ENCODE peak calls at places on chromosomes 4 and X, in eight cellular contexts. One of them, this sample, is unnamed.

GRCh38 chrX:71637253-71637618 is 18.9 kb upstream of the CXCR3 start:
- DNase-seq in A549: no peak
- DNase-seq in endothelial cell of umbilical vein: no peak
- DNase-seq in HCT116: no peak
- DNase-seq in K562: no peak
- DNase-seq in H1: no peak
- DNase-seq in HepG2: no peak
- DNase-seq in GM12878: no peak
- DNase-seq in this sample: no peak

GRCh38 chr4:8410641-8411271 is 29.8 kb downstream of the ACOX3 start:
- DNase-seq in A549: peak; percentile 80
- DNase-seq in endothelial cell of umbilical vein: peak; percentile 94
- DNase-seq in HCT116: peak; percentile 81
- DNase-seq in K562: peak; percentile 86
- DNase-seq in H1: peak; percentile 53
- DNase-seq in HepG2: peak; percentile 80
- DNase-seq in GM12878: no peak
- DNase-seq in this sample: peak; percentile 70

GRCh38 chr4:107036602-107037151 is 564 bp upstream of the DKK2 start:
- DNase-seq in A549: no peak
- DNase-seq in endothelial cell of umbilical vein: peak; percentile 6
- DNase-seq in HCT116: no peak
- DNase-seq in K562: no peak
- DNase-seq in H1: no peak
- DNase-seq in HepG2: no peak
- DNase-seq in GM12878: no peak
- DNase-seq in this sample: no peak

GRCh38 chrX:31366076-31366475 is 294.2 kb upstream of the FTHL17 start:
- DNase-seq in A549: no peak
- DNase-seq in endothelial cell of umbilical vein: no peak
- DNase-seq in HCT116: no peak
- DNase-seq in K562: no peak
- DNase-seq in H1: no peak
- DNase-seq in HepG2: no peak
- DNase-seq in GM12878: no peak
- DNase-seq in this sample: no peak

GRCh38 chr4:54092800-54093608 is 7.0 kb upstream of the GSX2 start:
- DNase-seq in A549: no peak
- DNase-seq in endothelial cell of umbilical vein: no peak
- DNase-seq in HCT116: no peak
- DNase-seq in K562: no peak
- DNase-seq in H1: no peak
- DNase-seq in HepG2: no peak
- DNase-seq in GM12878: no peak
- DNase-seq in this sample: no peak

GRCh38 chr4:139823746-139824145 is 158.1 kb downstream of the MGST2 start:
- DNase-seq in A549: no peak
- DNase-seq in endothelial cell of umbilical vein: no peak
- DNase-seq in HCT116: no peak
- DNase-seq in K562: no peak
- DNase-seq in H1: no peak
- DNase-seq in HepG2: no peak
- DNase-seq in GM12878: no peak
- DNase-seq in this sample: no peak

GRCh38 chr4:89868999-89869589 is 25.6 kb upstream of the MMRN1 start:
- DNase-seq in A549: no peak
- DNase-seq in endothelial cell of umbilical vein: peak; percentile 31
- DNase-seq in HCT116: no peak
- DNase-seq in K562: no peak
- DNase-seq in H1: no peak
- DNase-seq in HepG2: no peak
- DNase-seq in GM12878: no peak
- DNase-seq in this sample: no peak

GRCh38 chrX:46611658-46612362 is 38.2 kb downstream of the CHST7 start:
- DNase-seq in A549: no peak
- DNase-seq in endothelial cell of umbilical vein: no peak
- DNase-seq in HCT116: no peak
- DNase-seq in K562: no peak
- DNase-seq in H1: no peak
- DNase-seq in HepG2: no peak
- DNase-seq in GM12878: no peak
- DNase-seq in this sample: no peak

GRCh38 chrX:18974993-18975392 is 8.9 kb downstream of the PHKA2 start:
- DNase-seq in A549: no peak
- DNase-seq in endothelial cell of umbilical vein: no peak
- DNase-seq in HCT116: no peak
- DNase-seq in K562: no peak
- DNase-seq in H1: no peak
- DNase-seq in HepG2: no peak
- DNase-seq in GM12878: no peak
- DNase-seq in this sample: no peak

GRCh38 chr4:151408630-151409469 is at the start of gene FHIP1A:
- DNase-seq in A549: peak; percentile 59
- DNase-seq in endothelial cell of umbilical vein: peak; percentile 77
- DNase-seq in HCT116: peak; percentile 93
- DNase-seq in K562: peak; percentile 94
- DNase-seq in H1: peak; percentile 84
- DNase-seq in HepG2: peak; percentile 86
- DNase-seq in GM12878: no peak
- DNase-seq in this sample: peak; percentile 52
- TF ChIP-seq POLR2A in A549: no peak
- TF ChIP-seq POLR2A in endothelial cell of umbilical vein: no peak
- TF ChIP-seq POLR2A in HCT116: peak; percentile 76
- TF ChIP-seq POLR2A in K562: peak; percentile 40
- TF ChIP-seq POLR2A in H1: peak; percentile 96
- TF ChIP-seq POLR2A in HepG2: peak; percentile 82
- TF ChIP-seq POLR2A in GM12878: no peak
- TF ChIP-seq POLR2A in this sample: no peak

DNA sequence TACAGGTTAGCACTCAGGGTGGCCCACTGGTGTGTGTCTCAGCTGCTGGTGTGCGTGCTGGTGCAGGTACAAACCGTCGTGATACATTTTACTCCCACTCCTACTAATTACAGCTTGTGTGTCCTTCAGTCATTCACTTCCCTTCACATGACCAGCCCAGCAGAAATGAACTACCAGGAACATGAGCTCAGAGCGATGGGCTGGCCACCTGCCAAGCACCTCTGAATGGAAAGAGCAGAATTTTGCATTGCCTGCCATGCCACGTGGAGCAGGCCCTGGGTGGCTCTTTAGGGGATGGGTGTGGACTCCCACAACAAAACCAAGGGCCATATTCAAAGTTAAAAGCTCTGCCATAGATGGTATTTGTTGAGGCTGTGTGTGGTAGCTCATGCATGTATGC is 58.9 kb upstream of the PGM2 start:
- DNase-seq in A549: no peak
- DNase-seq in endothelial cell of umbilical vein: peak; percentile 9
- DNase-seq in HCT116: no peak
- DNase-seq in K562: no peak
- DNase-seq in H1: no peak
- DNase-seq in HepG2: peak; percentile 18
- DNase-seq in GM12878: no peak
- DNase-seq in this sample: peak; percentile 18
- TF ChIP-seq MAX in A549: no peak
- TF ChIP-seq MAX in endothelial cell of umbilical vein: no peak
- TF ChIP-seq MAX in HCT116: no peak
- TF ChIP-seq MAX in K562: no peak
- TF ChIP-seq MAX in H1: no peak
- TF ChIP-seq MAX in HepG2: no peak
- TF ChIP-seq MAX in GM12878: no peak
- TF ChIP-seq MAX in this sample: no peak

GRCh38 chr4:148030486-148030885 is 298.6 kb downstream of the ARHGAP10 start:
- DNase-seq in A549: no peak
- DNase-seq in endothelial cell of umbilical vein: no peak
- DNase-seq in HCT116: no peak
- DNase-seq in K562: no peak
- DNase-seq in H1: no peak
- DNase-seq in HepG2: no peak
- DNase-seq in GM12878: no peak
- DNase-seq in this sample: no peak
- TF ChIP-seq POLR2A in A549: no peak
- TF ChIP-seq POLR2A in endothelial cell of umbilical vein: no peak
- TF ChIP-seq POLR2A in HCT116: no peak
- TF ChIP-seq POLR2A in K562: no peak
- TF ChIP-seq POLR2A in H1: no peak
- TF ChIP-seq POLR2A in HepG2: no peak
- TF ChIP-seq POLR2A in GM12878: no peak
- TF ChIP-seq POLR2A in this sample: no peak

GRCh38 chr4:110208419-110208818 is 10.0 kb upstream of the ELOVL6 start:
- DNase-seq in A549: no peak
- DNase-seq in endothelial cell of umbilical vein: no peak
- DNase-seq in HCT116: no peak
- DNase-seq in K562: no peak
- DNase-seq in H1: no peak
- DNase-seq in HepG2: no peak
- DNase-seq in GM12878: no peak
- DNase-seq in this sample: no peak

GRCh38 chr4:110211007-110211769 is 12.8 kb upstream of the ELOVL6 start:
- DNase-seq in A549: peak; percentile 52
- DNase-seq in endothelial cell of umbilical vein: peak; percentile 46
- DNase-seq in HCT116: no peak
- DNase-seq in K562: peak; percentile 30
- DNase-seq in H1: no peak
- DNase-seq in HepG2: peak; percentile 53
- DNase-seq in GM12878: no peak
- DNase-seq in this sample: peak; percentile 42

GRCh38 chr4:110216079-110216478 is 17.7 kb upstream of the ELOVL6 start:
- DNase-seq in A549: no peak
- DNase-seq in endothelial cell of umbilical vein: no peak
- DNase-seq in HCT116: no peak
- DNase-seq in K562: no peak
- DNase-seq in H1: no peak
- DNase-seq in HepG2: no peak
- DNase-seq in GM12878: no peak
- DNase-seq in this sample: no peak

GRCh38 chr4:110207233-110207632 is 8.8 kb upstream of the ELOVL6 start:
- DNase-seq in A549: no peak
- DNase-seq in endothelial cell of umbilical vein: no peak
- DNase-seq in HCT116: no peak
- DNase-seq in K562: no peak
- DNase-seq in H1: no peak
- DNase-seq in HepG2: no peak
- DNase-seq in GM12878: no peak
- DNase-seq in this sample: no peak

GRCh38 chr4:110211770-110212061 is 13.3 kb upstream of the ELOVL6 start:
- DNase-seq in A549: no peak
- DNase-seq in endothelial cell of umbilical vein: no peak
- DNase-seq in HCT116: no peak
- DNase-seq in K562: no peak
- DNase-seq in H1: no peak
- DNase-seq in HepG2: no peak
- DNase-seq in GM12878: no peak
- DNase-seq in this sample: no peak
- TF ChIP-seq MAX in A549: no peak
- TF ChIP-seq MAX in endothelial cell of umbilical vein: no peak
- TF ChIP-seq MAX in HCT116: no peak
- TF ChIP-seq MAX in K562: no peak
- TF ChIP-seq MAX in H1: no peak
- TF ChIP-seq MAX in HepG2: no peak
- TF ChIP-seq MAX in GM12878: no peak
- TF ChIP-seq MAX in this sample: no peak

GRCh38 chr4:28006021-28006420 is 1145.4 kb downstream of the STIM2 start:
- DNase-seq in A549: no peak
- DNase-seq in endothelial cell of umbilical vein: no peak
- DNase-seq in HCT116: no peak
- DNase-seq in K562: no peak
- DNase-seq in H1: no peak
- DNase-seq in HepG2: no peak
- DNase-seq in GM12878: no peak
- DNase-seq in this sample: no peak

GRCh38 chr4:28007693-28008092 is 1147.1 kb downstream of the STIM2 start:
- DNase-seq in A549: no peak
- DNase-seq in endothelial cell of umbilical vein: no peak
- DNase-seq in HCT116: no peak
- DNase-seq in K562: no peak
- DNase-seq in H1: no peak
- DNase-seq in HepG2: no peak
- DNase-seq in GM12878: no peak
- DNase-seq in this sample: no peak

GRCh38 chr4:28001698-28002097 is 1141.1 kb downstream of the STIM2 start:
- DNase-seq in A549: no peak
- DNase-seq in endothelial cell of umbilical vein: no peak
- DNase-seq in HCT116: no peak
- DNase-seq in K562: no peak
- DNase-seq in H1: no peak
- DNase-seq in HepG2: no peak
- DNase-seq in GM12878: no peak
- DNase-seq in this sample: no peak
- TF ChIP-seq POLR2A in A549: no peak
- TF ChIP-seq POLR2A in endothelial cell of umbilical vein: no peak
- TF ChIP-seq POLR2A in HCT116: no peak
- TF ChIP-seq POLR2A in K562: no peak
- TF ChIP-seq POLR2A in H1: no peak
- TF ChIP-seq POLR2A in HepG2: no peak
- TF ChIP-seq POLR2A in GM12878: no peak
- TF ChIP-seq POLR2A in this sample: no peak

DNA sequence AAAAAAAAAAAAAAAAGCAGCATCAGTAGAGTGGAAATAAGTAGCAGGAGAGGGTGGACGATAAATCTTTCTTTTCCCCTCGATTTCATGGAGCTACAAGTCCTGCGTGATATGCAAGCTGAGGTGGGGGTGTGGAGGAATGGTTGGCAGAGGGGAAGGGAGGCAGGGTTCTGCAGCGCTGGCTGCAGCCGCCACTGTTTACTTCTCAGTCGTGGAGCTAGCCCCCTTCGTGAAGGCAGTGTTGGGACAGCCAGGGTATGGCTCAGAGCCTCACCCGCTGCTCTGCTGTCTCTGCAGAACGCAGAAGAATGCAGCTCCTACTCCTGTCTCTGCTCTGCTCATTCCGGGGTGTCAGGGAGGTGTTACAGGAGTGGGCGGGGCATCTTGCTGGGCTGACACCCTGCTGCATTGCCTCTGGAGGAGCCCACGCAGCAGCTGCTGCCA is 140.6 kb downstream of the GPM6A start:
- DNase-seq in A549: peak; percentile 3
- DNase-seq in endothelial cell of umbilical vein: no peak
- DNase-seq in HCT116: no peak
- DNase-seq in K562: no peak
- DNase-seq in H1: no peak
- DNase-seq in HepG2: no peak
- DNase-seq in GM12878: no peak
- DNase-seq in this sample: no peak
- TF ChIP-seq MAX in A549: no peak
- TF ChIP-seq MAX in endothelial cell of umbilical vein: no peak
- TF ChIP-seq MAX in HCT116: no peak
- TF ChIP-seq MAX in K562: no peak
- TF ChIP-seq MAX in H1: no peak
- TF ChIP-seq MAX in HepG2: no peak
- TF ChIP-seq MAX in GM12878: no peak
- TF ChIP-seq MAX in this sample: no peak

GRCh38 chrX:78838709-78839108 is 91.2 kb downstream of the LPAR4 start:
- DNase-seq in A549: no peak
- DNase-seq in endothelial cell of umbilical vein: no peak
- DNase-seq in HCT116: no peak
- DNase-seq in K562: no peak
- DNase-seq in H1: no peak
- DNase-seq in HepG2: no peak
- DNase-seq in GM12878: no peak
- DNase-seq in this sample: no peak
- TF ChIP-seq POLR2A in A549: no peak
- TF ChIP-seq POLR2A in endothelial cell of umbilical vein: no peak
- TF ChIP-seq POLR2A in HCT116: no peak
- TF ChIP-seq POLR2A in K562: no peak
- TF ChIP-seq POLR2A in H1: no peak
- TF ChIP-seq POLR2A in HepG2: no peak
- TF ChIP-seq POLR2A in GM12878: no peak
- TF ChIP-seq POLR2A in this sample: no peak